ENCODE peak calls at places on chromosomes 13 and 19, in seven cellular contexts. One of them, this sample, is unnamed.

GRCh38 chr13:57629821-57630235 is 1.7 kb upstream of the PCDH17 start:
- DNase-seq in ovary: no peak
- DNase-seq in IMR-90: peak
- DNase-seq in Peyer's patch: peak
- DNase-seq in fibroblast of lung: peak
- DNase-seq in GM12878: no peak
- DNase-seq in psoas muscle: peak
- DNase-seq in this sample: peak

GRCh38 chr13:27171244-27171829 is at the start of gene USP12:
- DNase-seq in ovary: peak
- DNase-seq in IMR-90: peak
- DNase-seq in Peyer's patch: no peak
- DNase-seq in fibroblast of lung: peak
- DNase-seq in GM12878: no peak
- DNase-seq in psoas muscle: no peak
- DNase-seq in this sample: no peak

GRCh38 chr19:48634424-48635262 is 2.5 kb downstream of the DBP start:
- DNase-seq in ovary: peak
- DNase-seq in IMR-90: peak
- DNase-seq in Peyer's patch: peak
- DNase-seq in fibroblast of lung: peak
- DNase-seq in GM12878: peak
- DNase-seq in psoas muscle: peak
- DNase-seq in this sample: peak

GRCh38 chr13:114112826-114113322 is 19.5 kb downstream of the RASA3 start:
- DNase-seq in ovary: no peak
- DNase-seq in IMR-90: no peak
- DNase-seq in Peyer's patch: no peak
- DNase-seq in fibroblast of lung: no peak
- DNase-seq in GM12878: no peak
- DNase-seq in psoas muscle: peak
- DNase-seq in this sample: no peak

GRCh38 chr19:10110076-10110971 is 1.2 kb upstream of the P2RY11 start:
- DNase-seq in ovary: no peak
- DNase-seq in IMR-90: no peak
- DNase-seq in Peyer's patch: no peak
- DNase-seq in fibroblast of lung: no peak
- DNase-seq in GM12878: no peak
- DNase-seq in psoas muscle: no peak
- DNase-seq in this sample: no peak

GRCh38 chr13:54980651-54981050 is 1952.0 kb downstream of the OLFM4 start:
- DNase-seq in ovary: no peak
- DNase-seq in IMR-90: no peak
- DNase-seq in Peyer's patch: no peak
- DNase-seq in fibroblast of lung: peak
- DNase-seq in GM12878: no peak
- DNase-seq in psoas muscle: no peak
- DNase-seq in this sample: no peak

GRCh38 chr19:30046522-30046921 is 104.5 kb downstream of the URI1 start:
- DNase-seq in ovary: no peak
- DNase-seq in IMR-90: peak
- DNase-seq in Peyer's patch: no peak
- DNase-seq in fibroblast of lung: no peak
- DNase-seq in GM12878: peak
- DNase-seq in psoas muscle: no peak
- DNase-seq in this sample: no peak

GRCh38 chr19:46944918-46945628 is 74.6 kb upstream of the NPAS1 start:
- DNase-seq in ovary: peak
- DNase-seq in IMR-90: peak
- DNase-seq in Peyer's patch: peak
- DNase-seq in fibroblast of lung: peak
- DNase-seq in GM12878: no peak
- DNase-seq in psoas muscle: peak
- DNase-seq in this sample: no peak

GRCh38 chr13:79386125-79386822 is 19.8 kb downstream of the RBM26 start:
- DNase-seq in ovary: no peak
- DNase-seq in IMR-90: no peak
- DNase-seq in Peyer's patch: no peak
- DNase-seq in fibroblast of lung: no peak
- DNase-seq in GM12878: no peak
- DNase-seq in psoas muscle: no peak
- DNase-seq in this sample: peak

GRCh38 chr19:6590458-6591319 is at the start of gene CD70:
- DNase-seq in ovary: no peak
- DNase-seq in IMR-90: no peak
- DNase-seq in Peyer's patch: no peak
- DNase-seq in fibroblast of lung: no peak
- DNase-seq in GM12878: peak
- DNase-seq in psoas muscle: peak
- DNase-seq in this sample: peak

GRCh38 chr13:51298812-51299211 is 40.7 kb upstream of the SERPINE3 start:
- DNase-seq in ovary: no peak
- DNase-seq in IMR-90: peak
- DNase-seq in Peyer's patch: no peak
- DNase-seq in fibroblast of lung: peak
- DNase-seq in GM12878: no peak
- DNase-seq in psoas muscle: no peak
- DNase-seq in this sample: no peak

GRCh38 chr19:55304279-55304978 is 20.6 kb downstream of the BRSK1 start:
- DNase-seq in ovary: no peak
- DNase-seq in IMR-90: no peak
- DNase-seq in Peyer's patch: peak
- DNase-seq in fibroblast of lung: peak
- DNase-seq in GM12878: no peak
- DNase-seq in psoas muscle: no peak
- DNase-seq in this sample: peak

GRCh38 chr13:42798118-42798517 is 16.7 kb downstream of the FAM216B start:
- DNase-seq in ovary: no peak
- DNase-seq in IMR-90: no peak
- DNase-seq in Peyer's patch: no peak
- DNase-seq in fibroblast of lung: no peak
- DNase-seq in GM12878: no peak
- DNase-seq in psoas muscle: no peak
- DNase-seq in this sample: no peak

GRCh38 chr19:14434543-14435319 is 1.6 kb downstream of the PKN1 start:
- DNase-seq in ovary: peak
- DNase-seq in IMR-90: peak
- DNase-seq in Peyer's patch: peak
- DNase-seq in fibroblast of lung: peak
- DNase-seq in GM12878: no peak
- DNase-seq in psoas muscle: peak
- DNase-seq in this sample: peak

GRCh38 chr13:110250258-110250891 is 56.6 kb downstream of the COL4A1 start:
- DNase-seq in ovary: peak
- DNase-seq in IMR-90: peak
- DNase-seq in Peyer's patch: no peak
- DNase-seq in fibroblast of lung: peak
- DNase-seq in GM12878: no peak
- DNase-seq in psoas muscle: peak
- DNase-seq in this sample: no peak

GRCh38 chr19:48518207-48518606 is 6.6 kb upstream of the LMTK3 start:
- DNase-seq in ovary: no peak
- DNase-seq in IMR-90: no peak
- DNase-seq in Peyer's patch: no peak
- DNase-seq in fibroblast of lung: no peak
- DNase-seq in GM12878: no peak
- DNase-seq in psoas muscle: no peak
- DNase-seq in this sample: no peak

GRCh38 chr13:56019606-56020005 is 1121.1 kb upstream of the PRR20A start:
- DNase-seq in ovary: no peak
- DNase-seq in IMR-90: no peak
- DNase-seq in Peyer's patch: no peak
- DNase-seq in fibroblast of lung: no peak
- DNase-seq in GM12878: no peak
- DNase-seq in psoas muscle: no peak
- DNase-seq in this sample: no peak

GRCh38 chr19:33714149-33714548 is 82.5 kb upstream of the KCTD15 start:
- DNase-seq in ovary: no peak
- DNase-seq in IMR-90: no peak
- DNase-seq in Peyer's patch: no peak
- DNase-seq in fibroblast of lung: no peak
- DNase-seq in GM12878: no peak
- DNase-seq in psoas muscle: no peak
- DNase-seq in this sample: no peak

GRCh38 chr13:43089912-43090498 is 66.6 kb downstream of the DNAJC15 start:
- DNase-seq in ovary: no peak
- DNase-seq in IMR-90: no peak
- DNase-seq in Peyer's patch: no peak
- DNase-seq in fibroblast of lung: no peak
- DNase-seq in GM12878: no peak
- DNase-seq in psoas muscle: no peak
- DNase-seq in this sample: no peak

DNA sequence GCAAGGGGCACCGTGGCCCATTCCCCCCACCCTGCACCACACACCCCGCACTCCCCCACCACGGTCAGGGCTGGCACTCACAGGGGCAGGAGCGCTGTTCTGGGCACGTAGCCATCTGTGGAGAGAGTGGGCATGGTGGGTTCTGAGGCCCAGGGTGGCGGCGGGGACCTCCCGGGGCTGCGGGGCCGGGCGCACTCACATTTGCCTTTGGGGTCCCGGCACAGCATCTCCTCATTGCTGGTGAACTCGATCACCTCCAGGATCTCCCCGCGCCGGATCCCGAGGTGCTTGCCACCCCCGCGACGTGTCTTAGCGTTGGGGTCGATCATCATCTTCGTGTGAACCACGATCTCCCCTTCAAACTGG is 12.1 kb downstream of the PRAM1 start:
- DNase-seq in ovary: no peak
- DNase-seq in IMR-90: no peak
- DNase-seq in Peyer's patch: no peak
- DNase-seq in fibroblast of lung: no peak
- DNase-seq in GM12878: no peak
- DNase-seq in psoas muscle: no peak
- DNase-seq in this sample: no peak
- H3K27ac ChIP-seq in ovary: no peak
- H3K27ac ChIP-seq in IMR-90: no peak
- H3K27ac ChIP-seq in Peyer's patch: no peak
- H3K27ac ChIP-seq in fibroblast of lung: no peak
- H3K27ac ChIP-seq in GM12878: no peak
- H3K27ac ChIP-seq in psoas muscle: no peak
- H3K27ac ChIP-seq in this sample: peak

GRCh38 chr13:19587635-19588300 is 26.4 kb upstream of the TPTE2 start:
- DNase-seq in ovary: no peak
- DNase-seq in IMR-90: peak
- DNase-seq in Peyer's patch: no peak
- DNase-seq in fibroblast of lung: peak
- DNase-seq in GM12878: no peak
- DNase-seq in psoas muscle: no peak
- DNase-seq in this sample: no peak
- TF ChIP-seq CTCF in ovary: no peak
- TF ChIP-seq CTCF in IMR-90: peak
- TF ChIP-seq CTCF in Peyer's patch: peak
- TF ChIP-seq CTCF in fibroblast of lung: peak
- TF ChIP-seq CTCF in GM12878: peak
- TF ChIP-seq CTCF in psoas muscle: peak
- TF ChIP-seq CTCF in this sample: peak

GRCh38 chr19:18635831-18636182 is 1.0 kb upstream of the KLHL26 start:
- DNase-seq in ovary: no peak
- DNase-seq in IMR-90: no peak
- DNase-seq in Peyer's patch: no peak
- DNase-seq in fibroblast of lung: no peak
- DNase-seq in GM12878: no peak
- DNase-seq in psoas muscle: no peak
- DNase-seq in this sample: no peak
- H3K27ac ChIP-seq in ovary: no peak
- H3K27ac ChIP-seq in IMR-90: no peak
- H3K27ac ChIP-seq in Peyer's patch: peak
- H3K27ac ChIP-seq in fibroblast of lung: no peak
- H3K27ac ChIP-seq in GM12878: no peak
- H3K27ac ChIP-seq in psoas muscle: no peak
- H3K27ac ChIP-seq in this sample: peak

DNA sequence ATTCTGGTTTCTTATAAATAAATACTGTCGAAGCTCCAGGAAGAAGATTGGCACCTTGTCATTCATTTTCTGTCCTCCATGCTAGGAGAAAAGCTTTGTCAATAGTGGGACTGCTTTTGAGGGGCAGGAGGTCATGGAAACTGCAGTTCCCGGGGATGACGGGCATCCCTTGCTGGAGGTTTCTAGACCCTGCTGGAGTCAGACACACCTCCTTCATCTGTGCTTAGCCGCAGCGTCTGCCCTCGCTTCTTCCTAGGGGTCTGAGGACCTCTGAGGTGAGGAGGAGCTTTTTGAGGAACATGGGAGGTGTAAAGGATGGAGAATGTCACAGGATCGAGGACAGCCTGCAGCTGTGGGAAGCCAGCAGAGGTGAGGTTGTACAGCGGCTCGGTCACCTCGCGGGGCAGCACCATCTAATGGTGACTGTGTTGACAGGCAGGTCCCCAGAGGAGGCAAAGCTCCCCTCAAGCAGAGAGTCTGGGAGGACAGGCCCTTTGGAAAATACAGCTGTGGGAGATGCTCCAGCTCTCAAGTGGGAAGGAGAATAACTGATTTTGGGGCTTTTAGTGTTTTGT is 172.7 kb upstream of the RNF113B start:
- DNase-seq in ovary: no peak
- DNase-seq in IMR-90: no peak
- DNase-seq in Peyer's patch: no peak
- DNase-seq in fibroblast of lung: no peak
- DNase-seq in GM12878: no peak
- DNase-seq in psoas muscle: no peak
- DNase-seq in this sample: no peak
- TF ChIP-seq CTCF in ovary: no peak
- TF ChIP-seq CTCF in IMR-90: no peak
- TF ChIP-seq CTCF in Peyer's patch: no peak
- TF ChIP-seq CTCF in fibroblast of lung: no peak
- TF ChIP-seq CTCF in GM12878: peak
- TF ChIP-seq CTCF in psoas muscle: peak
- TF ChIP-seq CTCF in this sample: no peak

DNA sequence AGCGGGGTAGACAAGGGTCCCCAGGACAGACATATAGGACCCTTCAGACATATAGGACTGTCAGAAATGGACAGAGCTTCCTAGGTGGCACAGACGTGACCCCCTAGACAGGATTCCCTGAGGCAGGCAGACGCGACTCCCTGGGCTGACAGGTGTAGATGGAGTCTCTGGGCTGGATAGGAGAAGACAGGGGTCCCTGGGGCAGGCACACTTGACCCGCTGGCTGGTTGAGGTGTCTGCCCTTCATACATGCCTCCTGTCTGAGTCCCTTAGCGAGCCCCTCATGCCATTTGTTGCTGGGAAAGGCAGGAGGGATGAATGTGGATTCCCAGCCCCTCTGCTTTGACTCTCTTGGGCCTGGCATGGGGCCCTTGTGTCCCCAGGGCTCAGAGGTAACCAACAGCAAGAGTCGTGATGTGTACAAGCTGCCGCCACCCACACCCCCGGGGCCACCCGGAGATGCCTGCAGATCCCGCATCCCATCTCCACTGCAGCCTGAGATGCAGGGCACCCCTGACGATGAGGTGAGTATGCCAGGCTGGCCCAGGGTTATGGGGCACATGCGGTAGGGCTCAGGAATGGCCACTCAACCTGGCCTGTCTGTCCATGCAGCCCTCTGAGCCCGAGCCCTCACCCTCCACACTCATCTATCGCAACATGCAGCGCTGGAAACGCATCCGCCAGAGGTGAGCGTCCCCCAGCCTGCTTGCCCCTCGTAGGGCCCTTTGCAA is 3.0 kb downstream of the HSPB6 start:
- DNase-seq in ovary: no peak
- DNase-seq in IMR-90: no peak
- DNase-seq in Peyer's patch: no peak
- DNase-seq in fibroblast of lung: peak
- DNase-seq in GM12878: no peak
- DNase-seq in psoas muscle: no peak
- DNase-seq in this sample: no peak
- H3K27ac ChIP-seq in ovary: peak
- H3K27ac ChIP-seq in IMR-90: no peak
- H3K27ac ChIP-seq in Peyer's patch: no peak
- H3K27ac ChIP-seq in fibroblast of lung: no peak
- H3K27ac ChIP-seq in GM12878: no peak
- H3K27ac ChIP-seq in psoas muscle: peak
- H3K27ac ChIP-seq in this sample: peak